ENCODE peak calls at places on chromosomes 13 and 19, in nine cellular contexts. E, N, F, O, L, S, B, D and J are unnamed samples.

GRCh38 chr13:101202590-101202989 is 213.7 kb downstream of the NALCN start:
- ATAC-seq in E (no peak), N (no peak), F (no peak), O (peak; percentile 100), L (no peak), S (no peak), B (no peak), D (peak; percentile 83), J (no peak)

GRCh38 chr19:33325920-33326319 is 23.6 kb upstream of the CEBPA start:
- ATAC-seq in E (no peak), N (no peak), F (no peak), O (no peak), L (no peak), S (no peak), B (peak; percentile 55), D (no peak), J (no peak)

GRCh38 chr13:34733720-34734119 is 208.3 kb upstream of the NBEA start:
- ATAC-seq in E (peak; percentile 57), N (no peak), F (no peak), O (no peak), L (peak; percentile 43), S (no peak), B (peak; percentile 40), D (no peak), J (no peak)

GRCh38 chr13:110628477-110628793 is 13.1 kb downstream of the NAXD start:
- ATAC-seq in E (peak; percentile 85), N (no peak), F (no peak), O (no peak), L (no peak), S (peak; percentile 15), B (no peak), D (no peak), J (peak; percentile 98)

GRCh38 chr19:19399733-19400438 is 5.6 kb upstream of the GATAD2A start:
- ATAC-seq in E (peak; percentile 46), N (no peak), F (no peak), O (peak; percentile 33), L (no peak), S (no peak), B (peak; percentile 30), D (no peak), J (peak; percentile 64)

GRCh38 chr13:28611021-28611420 is 47.9 kb upstream of the POMP start:
- ATAC-seq in E (no peak), N (no peak), F (peak; percentile 54), O (no peak), L (no peak), S (no peak), B (no peak), D (no peak), J (no peak)

GRCh38 chr19:52749780-52750179 is 14.9 kb upstream of the ZNF611 start:
- ATAC-seq in E (no peak), N (no peak), F (no peak), O (no peak), L (no peak), S (no peak), B (no peak), D (no peak), J (no peak)

GRCh38 chr19:35715981-35716734 is 1.6 kb upstream of the KMT2B start:
- ATAC-seq in E (peak; percentile 44), N (peak; percentile 39), F (no peak), O (peak; percentile 3), L (peak; percentile 47), S (peak; percentile 39), B (peak; percentile 49), D (peak; percentile 55), J (peak; percentile 60)

GRCh38 chr19:16447015-16447384 is 24.8 kb downstream of the EPS15L1 start:
- ATAC-seq in E (peak; percentile 90), N (no peak), F (peak; percentile 75), O (no peak), L (peak; percentile 92), S (peak; percentile 97), B (peak; percentile 94), D (peak; percentile 98), J (peak; percentile 38)

GRCh38 chr13:98187862-98188261 is 10.8 kb upstream of the RNF113B start:
- ATAC-seq in E (peak; percentile 53), N (no peak), F (no peak), O (no peak), L (no peak), S (no peak), B (no peak), D (no peak), J (no peak)

GRCh38 chr13:36839981-36840380 is 21.0 kb downstream of the RFXAP start:
- ATAC-seq in E (no peak), N (no peak), F (no peak), O (no peak), L (no peak), S (no peak), B (no peak), D (no peak), J (no peak)

GRCh38 chr19:41927810-41928192 is 448 bp downstream of the ERFL start:
- ATAC-seq in E (no peak), N (no peak), F (peak; percentile 36), O (no peak), L (peak; percentile 18), S (no peak), B (no peak), D (no peak), J (peak; percentile 9)

GRCh38 chr13:111541345-111541744 is 220.9 kb downstream of the TEX29 start:
- ATAC-seq in E (no peak), N (no peak), F (no peak), O (no peak), L (no peak), S (no peak), B (no peak), D (no peak), J (no peak)

GRCh38 chr19:34269968-34270621 is 15.7 kb downstream of the GARRE1 start:
- ATAC-seq in E (peak; percentile 80), N (peak; percentile 81), F (peak; percentile 88), O (peak; percentile 48), L (peak; percentile 73), S (peak; percentile 86), B (peak; percentile 82), D (no peak), J (peak; percentile 47)

GRCh38 chr19:19418548-19419260 is 13.2 kb downstream of the GATAD2A start:
- ATAC-seq in E (no peak), N (no peak), F (no peak), O (no peak), L (no peak), S (peak; percentile 44), B (peak; percentile 27), D (no peak), J (no peak)

GRCh38 chr13:113288880-113289279 is 8.2 kb upstream of the LAMP1 start:
- ATAC-seq in E (no peak), N (no peak), F (no peak), O (no peak), L (no peak), S (no peak), B (no peak), D (no peak), J (no peak)

GRCh38 chr13:97367427-97367826 is 66.5 kb upstream of the RAP2A start:
- ATAC-seq in E (peak; percentile 35), N (no peak), F (no peak), O (peak; percentile 65), L (peak; percentile 60), S (peak; percentile 74), B (peak; percentile 64), D (peak; percentile 28), J (peak; percentile 33)

GRCh38 chr13:110869231-110869804 is 45.6 kb downstream of the ANKRD10 start:
- ATAC-seq in E (peak; percentile 19), N (no peak), F (no peak), O (no peak), L (peak; percentile 4), S (peak; percentile 26), B (peak; percentile 3), D (no peak), J (no peak)

GRCh38 chr13:80040219-80040976 is 300.5 kb downstream of the SPRY2 start:
- ATAC-seq in E (peak; percentile 92), N (peak; percentile 83), F (no peak), O (no peak), L (peak; percentile 83), S (peak; percentile 64), B (peak; percentile 71), D (no peak), J (peak; percentile 89)

GRCh38 chr13:83350569-83350968 is 531.7 kb downstream of the SLITRK1 start:
- ATAC-seq in E (no peak), N (no peak), F (no peak), O (no peak), L (no peak), S (no peak), B (no peak), D (no peak), J (peak; percentile 54)

GRCh38 chr13:101111894-101112293 is 304.4 kb downstream of the NALCN start:
- ATAC-seq in E (no peak), N (no peak), F (no peak), O (no peak), L (no peak), S (no peak), B (no peak), D (no peak), J (no peak)

GRCh38 chr19:19849056-19849455 is 16.6 kb upstream of the ZNF253 start:
- ATAC-seq in E (no peak), N (no peak), F (no peak), O (no peak), L (no peak), S (no peak), B (no peak), D (no peak), J (no peak)

GRCh38 chr13:49641810-49642291 is 13.5 kb downstream of the ARL11 start:
- ATAC-seq in E (peak; percentile 89), N (peak; percentile 37), F (no peak), O (no peak), L (peak; percentile 90), S (peak; percentile 96), B (peak; percentile 95), D (no peak), J (peak; percentile 64)

GRCh38 chr19:42426643-42427042 is 545 bp downstream of the LIPE start:
- ATAC-seq in E (no peak), N (no peak), F (no peak), O (no peak), L (no peak), S (no peak), B (no peak), D (no peak), J (no peak)

GRCh38 chr13:45206340-45206739 is 5.5 kb upstream of the KCTD4 start:
- ATAC-seq in E (peak; percentile 65), N (peak; percentile 12), F (peak; percentile 95), O (no peak), L (peak; percentile 73), S (no peak), B (peak; percentile 86), D (no peak), J (peak; percentile 93)

GRCh38 chr19:17021793-17022590 is 4.6 kb downstream of the CPAMD8 start:
- ATAC-seq in E (peak; percentile 41), N (no peak), F (no peak), O (no peak), L (peak; percentile 83), S (peak; percentile 83), B (peak; percentile 73), D (peak; percentile 47), J (no peak)

GRCh38 chr19:51127755-51128154 is 3.0 kb downstream of the SIGLEC9 start:
- ATAC-seq in E (peak; percentile 54), N (no peak), F (peak; percentile 26), O (no peak), L (peak; percentile 6), S (peak; percentile 2), B (peak; percentile 38), D (no peak), J (no peak)

GRCh38 chr19:5682293-5682592 is 1.4 kb downstream of the HSD11B1L start:
- ATAC-seq in E (no peak), N (no peak), F (no peak), O (no peak), L (no peak), S (no peak), B (no peak), D (no peak), J (no peak)

GRCh38 chr19:34341935-34342680 is 22.9 kb upstream of the GPI start:
- ATAC-seq in E (no peak), N (no peak), F (no peak), O (no peak), L (no peak), S (no peak), B (no peak), D (no peak), J (no peak)

GRCh38 chr13:113926951-113927660 is 46.8 kb downstream of the C13orf46 start:
- ATAC-seq in E (peak; percentile 46), N (no peak), F (no peak), O (no peak), L (no peak), S (no peak), B (peak; percentile 1), D (no peak), J (no peak)

GRCh38 chr13:77985866-77986636 is 67.4 kb upstream of the EDNRB start:
- ATAC-seq in E (peak; percentile 59), N (no peak), F (no peak), O (no peak), L (no peak), S (no peak), B (no peak), D (no peak), J (no peak)